ENCODE peak calls at places on chromosomes 7 and 10, in nine cellular contexts. One of them, this sample, is unnamed.

GRCh38 chr10:126191192-126191591 is 197.1 kb downstream of the ADAM12 start:
- DNase-seq in CD4-positive, alpha-beta memory T cell: no peak
- DNase-seq in lung: no peak
- DNase-seq in left ventricle myocardium inferior: no peak
- DNase-seq in uterus: no peak
- DNase-seq in heart right ventricle: no peak
- DNase-seq in effector memory CD4-positive, alpha-beta T cell: no peak
- DNase-seq in A549: no peak
- DNase-seq in psoas muscle: no peak
- DNase-seq in this sample: peak; percentile 23

GRCh38 chr10:95327367-95327766 is 36.6 kb upstream of the PDLIM1 start:
- DNase-seq in lung: peak; percentile 52
- DNase-seq in psoas muscle: peak; percentile 67
- DNase-seq in left ventricle myocardium inferior: peak; percentile 56
- DNase-seq in A549: no peak
- DNase-seq in effector memory CD4-positive, alpha-beta T cell: no peak
- DNase-seq in uterus: no peak
- DNase-seq in heart right ventricle: peak; percentile 43
- DNase-seq in CD4-positive, alpha-beta memory T cell: no peak
- DNase-seq in this sample: peak; percentile 93

GRCh38 chr10:75654777-75655176 is 223.4 kb downstream of the LRMDA start:
- DNase-seq in effector memory CD4-positive, alpha-beta T cell: no peak
- DNase-seq in A549: no peak
- DNase-seq in left ventricle myocardium inferior: no peak
- DNase-seq in psoas muscle: no peak
- DNase-seq in lung: no peak
- DNase-seq in uterus: no peak
- DNase-seq in heart right ventricle: no peak
- DNase-seq in CD4-positive, alpha-beta memory T cell: no peak
- DNase-seq in this sample: no peak

GRCh38 chr10:114839901-114840300 is 18.3 kb downstream of the FHIP2A start:
- DNase-seq in CD4-positive, alpha-beta memory T cell: no peak
- DNase-seq in left ventricle myocardium inferior: no peak
- DNase-seq in uterus: no peak
- DNase-seq in heart right ventricle: no peak
- DNase-seq in A549: no peak
- DNase-seq in lung: no peak
- DNase-seq in effector memory CD4-positive, alpha-beta T cell: no peak
- DNase-seq in psoas muscle: no peak
- DNase-seq in this sample: no peak

GRCh38 chr10:71116426-71116825 is 95.9 kb upstream of the UNC5B start:
- DNase-seq in CD4-positive, alpha-beta memory T cell: no peak
- DNase-seq in heart right ventricle: no peak
- DNase-seq in left ventricle myocardium inferior: no peak
- DNase-seq in effector memory CD4-positive, alpha-beta T cell: no peak
- DNase-seq in uterus: no peak
- DNase-seq in A549: no peak
- DNase-seq in lung: no peak
- DNase-seq in psoas muscle: no peak
- DNase-seq in this sample: no peak

GRCh38 chr7:46191776-46192175 is 270.7 kb upstream of the IGFBP3 start:
- DNase-seq in uterus: no peak
- DNase-seq in lung: no peak
- DNase-seq in A549: no peak
- DNase-seq in left ventricle myocardium inferior: no peak
- DNase-seq in CD4-positive, alpha-beta memory T cell: no peak
- DNase-seq in effector memory CD4-positive, alpha-beta T cell: no peak
- DNase-seq in heart right ventricle: no peak
- DNase-seq in psoas muscle: no peak
- DNase-seq in this sample: no peak

GRCh38 chr10:131536676-131537075 is 225.2 kb upstream of the TCERG1L start:
- DNase-seq in lung: no peak
- DNase-seq in psoas muscle: no peak
- DNase-seq in CD4-positive, alpha-beta memory T cell: no peak
- DNase-seq in left ventricle myocardium inferior: no peak
- DNase-seq in effector memory CD4-positive, alpha-beta T cell: no peak
- DNase-seq in A549: no peak
- DNase-seq in heart right ventricle: no peak
- DNase-seq in uterus: no peak
- DNase-seq in this sample: no peak

GRCh38 chr7:69932034-69932628 is 333.9 kb downstream of the AUTS2 start:
- DNase-seq in CD4-positive, alpha-beta memory T cell: no peak
- DNase-seq in psoas muscle: no peak
- DNase-seq in heart right ventricle: no peak
- DNase-seq in left ventricle myocardium inferior: no peak
- DNase-seq in lung: no peak
- DNase-seq in uterus: peak; percentile 20
- DNase-seq in effector memory CD4-positive, alpha-beta T cell: no peak
- DNase-seq in A549: peak; percentile 6
- DNase-seq in this sample: peak; percentile 66

GRCh38 chr7:13551503-13551902 is 438.0 kb downstream of the ETV1 start:
- DNase-seq in lung: no peak
- DNase-seq in effector memory CD4-positive, alpha-beta T cell: no peak
- DNase-seq in A549: no peak
- DNase-seq in left ventricle myocardium inferior: no peak
- DNase-seq in uterus: no peak
- DNase-seq in psoas muscle: no peak
- DNase-seq in heart right ventricle: no peak
- DNase-seq in CD4-positive, alpha-beta memory T cell: no peak
- DNase-seq in this sample: peak; percentile 77

GRCh38 chr7:116687801-116688201 is 15.8 kb downstream of the MET start:
- DNase-seq in CD4-positive, alpha-beta memory T cell: no peak
- DNase-seq in effector memory CD4-positive, alpha-beta T cell: no peak
- DNase-seq in left ventricle myocardium inferior: no peak
- DNase-seq in lung: no peak
- DNase-seq in psoas muscle: no peak
- DNase-seq in uterus: no peak
- DNase-seq in heart right ventricle: no peak
- DNase-seq in A549: peak; percentile 53
- DNase-seq in this sample: peak; percentile 16

GRCh38 chr10:58824396-58824795 is 311.7 kb downstream of the BICC1 start:
- DNase-seq in left ventricle myocardium inferior: no peak
- DNase-seq in lung: no peak
- DNase-seq in effector memory CD4-positive, alpha-beta T cell: no peak
- DNase-seq in psoas muscle: no peak
- DNase-seq in A549: no peak
- DNase-seq in uterus: no peak
- DNase-seq in heart right ventricle: no peak
- DNase-seq in CD4-positive, alpha-beta memory T cell: no peak
- DNase-seq in this sample: no peak

GRCh38 chr7:141339603-141340002 is 211.6 kb upstream of the AGK start:
- DNase-seq in uterus: no peak
- DNase-seq in psoas muscle: no peak
- DNase-seq in heart right ventricle: no peak
- DNase-seq in CD4-positive, alpha-beta memory T cell: no peak
- DNase-seq in left ventricle myocardium inferior: no peak
- DNase-seq in A549: no peak
- DNase-seq in lung: no peak
- DNase-seq in effector memory CD4-positive, alpha-beta T cell: no peak
- DNase-seq in this sample: peak; percentile 58

GRCh38 chr7:102153586-102153948 is 133.1 kb upstream of the SH2B2 start:
- DNase-seq in psoas muscle: no peak
- DNase-seq in uterus: no peak
- DNase-seq in A549: no peak
- DNase-seq in effector memory CD4-positive, alpha-beta T cell: no peak
- DNase-seq in left ventricle myocardium inferior: no peak
- DNase-seq in lung: no peak
- DNase-seq in CD4-positive, alpha-beta memory T cell: no peak
- DNase-seq in heart right ventricle: no peak
- DNase-seq in this sample: no peak

GRCh38 chr7:16926861-16927260 is 45.1 kb upstream of the AGR3 start:
- DNase-seq in lung: no peak
- DNase-seq in heart right ventricle: no peak
- DNase-seq in uterus: no peak
- DNase-seq in A549: no peak
- DNase-seq in CD4-positive, alpha-beta memory T cell: no peak
- DNase-seq in effector memory CD4-positive, alpha-beta T cell: no peak
- DNase-seq in left ventricle myocardium inferior: no peak
- DNase-seq in psoas muscle: no peak
- DNase-seq in this sample: no peak

GRCh38 chr7:2101630-2102374 is 130.9 kb downstream of the MAD1L1 start:
- DNase-seq in lung: no peak
- DNase-seq in left ventricle myocardium inferior: no peak
- DNase-seq in CD4-positive, alpha-beta memory T cell: no peak
- DNase-seq in psoas muscle: no peak
- DNase-seq in heart right ventricle: no peak
- DNase-seq in A549: no peak
- DNase-seq in uterus: no peak
- DNase-seq in effector memory CD4-positive, alpha-beta T cell: no peak
- DNase-seq in this sample: no peak

GRCh38 chr7:145031162-145031561 is 195.3 kb upstream of the TPK1 start:
- DNase-seq in uterus: no peak
- DNase-seq in heart right ventricle: no peak
- DNase-seq in left ventricle myocardium inferior: no peak
- DNase-seq in lung: no peak
- DNase-seq in A549: no peak
- DNase-seq in effector memory CD4-positive, alpha-beta T cell: no peak
- DNase-seq in psoas muscle: no peak
- DNase-seq in CD4-positive, alpha-beta memory T cell: no peak
- DNase-seq in this sample: no peak

DNA sequence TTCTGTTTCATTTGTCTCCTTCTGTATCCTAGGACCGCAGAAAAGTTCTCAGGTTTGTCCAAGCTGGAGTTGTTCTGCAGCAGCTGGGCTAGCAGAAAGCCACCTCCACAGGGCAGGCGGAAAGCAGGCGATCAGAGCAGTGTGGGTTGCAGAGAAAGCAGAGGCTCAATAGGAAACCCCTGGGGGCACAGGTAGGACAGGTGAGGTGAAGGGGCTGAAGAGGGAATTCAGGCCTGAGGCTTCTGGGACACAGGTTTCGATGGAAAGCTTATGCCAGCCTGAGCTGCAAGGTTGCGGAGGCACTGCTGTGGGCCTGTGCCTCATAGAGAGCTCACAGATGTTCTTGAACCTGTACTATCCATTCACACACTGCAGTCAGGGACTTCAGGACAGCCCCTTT is 194.9 kb upstream of the TPK1 start:
- DNase-seq in CD4-positive, alpha-beta memory T cell: no peak
- DNase-seq in effector memory CD4-positive, alpha-beta T cell: no peak
- DNase-seq in lung: no peak
- DNase-seq in A549: no peak
- DNase-seq in uterus: no peak
- DNase-seq in left ventricle myocardium inferior: no peak
- DNase-seq in psoas muscle: no peak
- DNase-seq in heart right ventricle: no peak
- DNase-seq in this sample: no peak
- H3K4me1 ChIP-seq in CD4-positive, alpha-beta memory T cell: no peaks in the 10 kb centered on the region
- H3K4me1 ChIP-seq in effector memory CD4-positive, alpha-beta T cell: no peaks in the 10 kb centered on the region
- H3K4me1 ChIP-seq in lung: no peaks in the 10 kb centered on the region
- H3K4me1 ChIP-seq in A549: no peaks in the 10 kb centered on the region
- H3K4me1 ChIP-seq in uterus: no peaks in the 10 kb centered on the region
- H3K4me1 ChIP-seq in left ventricle myocardium inferior: no peaks in the 10 kb centered on the region
- H3K4me1 ChIP-seq in psoas muscle: no peaks in the 10 kb centered on the region
- H3K4me1 ChIP-seq in heart right ventricle: no peaks in the 10 kb centered on the region
- H3K4me1 ChIP-seq in this sample: no peaks in the 10 kb centered on the region

DNA sequence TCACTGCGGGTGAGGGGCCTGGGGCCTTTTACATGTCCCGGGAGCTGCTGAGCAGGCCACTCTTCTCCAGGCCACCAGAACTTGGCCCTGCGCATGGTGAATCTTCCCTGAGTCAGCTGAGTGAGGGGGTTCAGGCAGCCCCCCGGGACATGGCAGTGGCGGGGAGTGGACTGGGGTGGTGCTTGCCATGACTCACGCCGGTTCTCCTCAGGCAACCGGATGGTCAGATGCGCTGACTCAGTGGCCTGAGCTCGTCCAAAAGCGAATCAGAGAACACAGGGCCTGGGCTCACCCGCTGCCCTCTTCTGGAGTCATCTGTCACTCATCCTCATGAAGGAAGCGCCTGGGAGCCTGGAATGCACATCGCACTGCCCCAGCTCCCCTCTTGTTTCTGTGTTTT is 33.5 kb downstream of the HTRA1 start:
- DNase-seq in CD4-positive, alpha-beta memory T cell: no peak
- DNase-seq in effector memory CD4-positive, alpha-beta T cell: no peak
- DNase-seq in heart right ventricle: no peak
- DNase-seq in lung: no peak
- DNase-seq in uterus: no peak
- DNase-seq in A549: no peak
- DNase-seq in psoas muscle: peak; percentile 80
- DNase-seq in left ventricle myocardium inferior: no peak
- DNase-seq in this sample: no peak
- H3K27ac ChIP-seq in CD4-positive, alpha-beta memory T cell: no peak overlapping the region
- H3K27ac ChIP-seq in effector memory CD4-positive, alpha-beta T cell: no peak overlapping the region
- H3K27ac ChIP-seq in heart right ventricle: peak overlapping the region; percentile 57
- H3K27ac ChIP-seq in lung: no peak overlapping the region
- H3K27ac ChIP-seq in uterus: peak overlapping the region; percentile 84
- H3K27ac ChIP-seq in A549: peak overlapping the region; percentile 39
- H3K27ac ChIP-seq in psoas muscle: no peak overlapping the region
- H3K27ac ChIP-seq in left ventricle myocardium inferior: peak overlapping the region; percentile 73
- H3K27ac ChIP-seq in this sample: no peak overlapping the region

GRCh38 chr10:35443858-35444257 is 107.5 kb downstream of the CCNY start:
- DNase-seq in effector memory CD4-positive, alpha-beta T cell: no peak
- DNase-seq in psoas muscle: no peak
- DNase-seq in left ventricle myocardium inferior: no peak
- DNase-seq in heart right ventricle: no peak
- DNase-seq in lung: no peak
- DNase-seq in uterus: no peak
- DNase-seq in CD4-positive, alpha-beta memory T cell: no peak
- DNase-seq in A549: no peak
- DNase-seq in this sample: no peak
- H3K9me3 ChIP-seq in effector memory CD4-positive, alpha-beta T cell: peaks cover 24% of the 10 kb centered on the region
- H3K9me3 ChIP-seq in psoas muscle: peaks cover 16% of the 10 kb centered on the region
- H3K9me3 ChIP-seq in left ventricle myocardium inferior: peaks cover 45% of the 10 kb centered on the region
- H3K9me3 ChIP-seq in heart right ventricle: peaks cover 35% of the 10 kb centered on the region
- H3K9me3 ChIP-seq in lung: peaks cover 5% of the 10 kb centered on the region
- H3K9me3 ChIP-seq in uterus: no peaks in the 10 kb centered on the region
- H3K9me3 ChIP-seq in CD4-positive, alpha-beta memory T cell: peaks cover 27% of the 10 kb centered on the region
- H3K9me3 ChIP-seq in A549: peaks cover 34% of the 10 kb centered on the region
- H3K9me3 ChIP-seq in this sample: peaks cover 6% of the 10 kb centered on the region

GRCh38 chr7:148230341-148230740 is 360.2 kb upstream of the C7orf33 start:
- DNase-seq in psoas muscle: no peak
- DNase-seq in heart right ventricle: no peak
- DNase-seq in uterus: no peak
- DNase-seq in lung: no peak
- DNase-seq in CD4-positive, alpha-beta memory T cell: no peak
- DNase-seq in left ventricle myocardium inferior: no peak
- DNase-seq in effector memory CD4-positive, alpha-beta T cell: no peak
- DNase-seq in A549: no peak
- DNase-seq in this sample: no peak

GRCh38 chr7:148232784-148233183 is 357.8 kb upstream of the C7orf33 start:
- DNase-seq in heart right ventricle: no peak
- DNase-seq in CD4-positive, alpha-beta memory T cell: no peak
- DNase-seq in A549: no peak
- DNase-seq in lung: no peak
- DNase-seq in left ventricle myocardium inferior: no peak
- DNase-seq in psoas muscle: no peak
- DNase-seq in uterus: no peak
- DNase-seq in effector memory CD4-positive, alpha-beta T cell: no peak
- DNase-seq in this sample: no peak

GRCh38 chr7:148234715-148235114 is 355.9 kb upstream of the C7orf33 start:
- DNase-seq in lung: no peak
- DNase-seq in A549: no peak
- DNase-seq in uterus: no peak
- DNase-seq in CD4-positive, alpha-beta memory T cell: no peak
- DNase-seq in psoas muscle: no peak
- DNase-seq in heart right ventricle: no peak
- DNase-seq in left ventricle myocardium inferior: no peak
- DNase-seq in effector memory CD4-positive, alpha-beta T cell: no peak
- DNase-seq in this sample: no peak

DNA sequence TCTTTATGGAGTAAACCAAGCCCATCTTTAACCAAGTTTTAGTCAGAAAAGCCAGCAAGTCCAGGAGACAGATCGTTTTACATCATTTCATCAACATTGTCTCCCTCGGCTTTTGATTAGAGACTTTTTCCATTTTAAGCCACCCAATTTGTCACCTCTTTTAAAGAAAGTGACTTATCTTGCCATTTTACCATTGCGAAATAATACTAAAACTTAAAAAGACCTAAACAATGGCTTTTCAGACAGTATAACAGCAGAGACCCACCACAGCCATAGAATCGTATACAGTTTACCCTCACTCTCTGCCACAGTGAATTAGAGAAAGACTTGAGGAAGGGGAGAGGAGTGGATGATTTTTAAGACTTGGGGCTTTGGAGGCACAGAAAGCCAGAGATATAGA is 359.7 kb upstream of the C7orf33 start:
- DNase-seq in CD4-positive, alpha-beta memory T cell: no peak
- DNase-seq in heart right ventricle: no peak
- DNase-seq in uterus: no peak
- DNase-seq in psoas muscle: no peak
- DNase-seq in effector memory CD4-positive, alpha-beta T cell: no peak
- DNase-seq in A549: no peak
- DNase-seq in lung: no peak
- DNase-seq in left ventricle myocardium inferior: no peak
- DNase-seq in this sample: no peak
- H3K4me1 ChIP-seq in CD4-positive, alpha-beta memory T cell: no peaks in the 10 kb centered on the region
- H3K4me1 ChIP-seq in heart right ventricle: no peaks in the 10 kb centered on the region
- H3K4me1 ChIP-seq in uterus: no peaks in the 10 kb centered on the region
- H3K4me1 ChIP-seq in psoas muscle: no peaks in the 10 kb centered on the region
- H3K4me1 ChIP-seq in effector memory CD4-positive, alpha-beta T cell: no peaks in the 10 kb centered on the region
- H3K4me1 ChIP-seq in A549: no peaks in the 10 kb centered on the region
- H3K4me1 ChIP-seq in lung: no peaks in the 10 kb centered on the region
- H3K4me1 ChIP-seq in left ventricle myocardium inferior: peaks cover 14% of the 10 kb centered on the region
- H3K4me1 ChIP-seq in this sample: no peaks in the 10 kb centered on the region

This sample was measured in SJCRH30.